ENCODE peak calls at places on chromosomes 5 and 9, in seven cellular contexts. Z is SW 1271; C is activated naive CD4-positive, alpha-beta T cell; N is cerebellar nuclear complex; G is effector memory CD4-positive, alpha-beta T cell; U is NCI-H1092 treated with DMSO at 0.1 percent for 48 hours; F is posterior cingulate gyrus. E is an unnamed sample.
A peak's percentile ranks its signal among the peaks of the same experiment; 100 is the strongest.

GRCh38 chr5:90941002-90941720 is 382.6 kb downstream of the ADGRV1 start:
- DNase-seq in Z (no peak), C (no peak), N (no peak), G (no peak), U (peak; percentile 61), F (no peak), E (no peak)

GRCh38 chr5:157730900-157731271 is 334 bp upstream of the THG1L start:
- DNase-seq in Z (no peak), C (no peak), N (no peak), G (no peak), U (no peak), F (no peak), E (no peak)

GRCh38 chr5:180640301-180640764 is 9.1 kb downstream of the FLT4 start:
- DNase-seq in Z (no peak), C (no peak), N (no peak), G (no peak), U (no peak), F (peak; percentile 51), E (no peak)

GRCh38 chr5:159053216-159053615 is 46.5 kb downstream of the EBF1 start:
- DNase-seq in Z (no peak), C (no peak), N (no peak), G (no peak), U (no peak), F (no peak), E (no peak)

GRCh38 chr5:169249001-169249400 is 51.9 kb downstream of the SLIT3 start:
- DNase-seq in Z (no peak), C (no peak), N (no peak), G (no peak), U (no peak), F (no peak), E (no peak)

GRCh38 chr5:176481659-176482213 is 33.6 kb downstream of the FAF2 start:
- DNase-seq in Z (no peak), C (no peak), N (no peak), G (no peak), U (no peak), F (no peak), E (no peak)

GRCh38 chr9:5872496-5872895 is 18.2 kb upstream of the MLANA start:
- DNase-seq in Z (no peak), C (no peak), N (no peak), G (no peak), U (no peak), F (no peak), E (no peak)

GRCh38 chr9:80648336-80648735 is 1041.0 kb downstream of the TLE1 start:
- DNase-seq in Z (no peak), C (no peak), N (no peak), G (no peak), U (no peak), F (no peak), E (no peak)

GRCh38 chr5:34722183-34722582 is 66.1 kb downstream of the RAI14 start:
- DNase-seq in Z (no peak), C (no peak), N (no peak), G (no peak), U (no peak), F (no peak), E (no peak)

GRCh38 chr5:75051217-75051751 is 1.1 kb downstream of the GCNT4 start:
- DNase-seq in Z (no peak), C (no peak), N (no peak), G (no peak), U (no peak), F (no peak), E (peak; percentile 14)

GRCh38 chr9:113154936-113155335 is 4.1 kb downstream of the SLC31A2 start:
- DNase-seq in Z (no peak), C (no peak), N (no peak), G (no peak), U (no peak), F (no peak), E (no peak)

GRCh38 chr9:98726735-98727134 is 18.0 kb upstream of the GABBR2 start:
- DNase-seq in Z (no peak), C (no peak), N (no peak), G (no peak), U (no peak), F (no peak), E (no peak)

GRCh38 chr9:81183763-81184162 is 505.6 kb downstream of the TLE1 start:
- DNase-seq in Z (no peak), C (no peak), N (no peak), G (no peak), U (no peak), F (no peak), E (no peak)

GRCh38 chr9:108001219-108001618 is 511.6 kb upstream of the KLF4 start:
- DNase-seq in Z (no peak), C (no peak), N (no peak), G (no peak), U (no peak), F (no peak), E (no peak)

GRCh38 chr5:172958268-172959046 is 767 bp upstream of the RPL26L1 start:
- DNase-seq in Z (peak; percentile 39), C (peak; percentile 47), N (no peak), G (peak; percentile 33), U (peak; percentile 37), F (peak; percentile 83), E (peak; percentile 59)

GRCh38 chr5:172849636-172850453 is 15.8 kb downstream of the ERGIC1 start:
- DNase-seq in Z (no peak), C (no peak), N (no peak), G (no peak), U (no peak), F (no peak), E (no peak)